ENCODE peak calls at places on chromosome 13, in four cellular contexts. R, H, T and N are unnamed samples.

GRCh38 chr13:20188649-20189553 is 3.8 kb downstream of the GJB2 start:
- DNase-seq in R (peak), H (no peak), T (no peak), N (no peak)

GRCh38 chr13:53310786-53311185 is 282.2 kb downstream of the OLFM4 start:
- DNase-seq in R (no peak), H (no peak), T (no peak), N (no peak)

GRCh38 chr13:24877531-24877930 is 113.6 kb downstream of the RNF17 start:
- DNase-seq in R (no peak), H (no peak), T (no peak), N (no peak)

GRCh38 chr13:103299079-103299478 is 232.9 kb upstream of the SLC10A2 start:
- DNase-seq in R (no peak), H (peak), T (no peak), N (no peak)

GRCh38 chr13:30907167-30907761 is 1.2 kb downstream of the MEDAG start:
- DNase-seq in R (no peak), H (no peak), T (no peak), N (peak)

GRCh38 chr13:35512271-35512920 is 35.9 kb upstream of the MAB21L1 start:
- DNase-seq in R (no peak), H (no peak), T (no peak), N (no peak)

GRCh38 chr13:34970961-34971360 is 28.9 kb downstream of the NBEA start:
- DNase-seq in R (no peak), H (no peak), T (no peak), N (no peak)

GRCh38 chr13:77176350-77176749 is 149.4 kb upstream of the FBXL3 start:
- DNase-seq in R (peak), H (no peak), T (no peak), N (peak)

GRCh38 chr13:46347277-46347676 is 39.8 kb downstream of the RUBCNL start:
- DNase-seq in R (no peak), H (no peak), T (no peak), N (no peak)

GRCh38 chr13:111912453-111912866 is 154.5 kb upstream of the SOX1 start:
- DNase-seq in R (no peak), H (no peak), T (no peak), N (no peak)

GRCh38 chr13:87999791-88000190 is 328.6 kb downstream of the SLITRK5 start:
- DNase-seq in R (no peak), H (no peak), T (no peak), N (no peak)

GRCh38 chr13:114057131-114058050 is 75.0 kb downstream of the RASA3 start:
- DNase-seq in R (peak), H (no peak), T (no peak), N (no peak)

GRCh38 chr13:108787709-108788394 is 158.4 kb downstream of the MYO16 start:
- DNase-seq in R (no peak), H (no peak), T (no peak), N (no peak)

DNA sequence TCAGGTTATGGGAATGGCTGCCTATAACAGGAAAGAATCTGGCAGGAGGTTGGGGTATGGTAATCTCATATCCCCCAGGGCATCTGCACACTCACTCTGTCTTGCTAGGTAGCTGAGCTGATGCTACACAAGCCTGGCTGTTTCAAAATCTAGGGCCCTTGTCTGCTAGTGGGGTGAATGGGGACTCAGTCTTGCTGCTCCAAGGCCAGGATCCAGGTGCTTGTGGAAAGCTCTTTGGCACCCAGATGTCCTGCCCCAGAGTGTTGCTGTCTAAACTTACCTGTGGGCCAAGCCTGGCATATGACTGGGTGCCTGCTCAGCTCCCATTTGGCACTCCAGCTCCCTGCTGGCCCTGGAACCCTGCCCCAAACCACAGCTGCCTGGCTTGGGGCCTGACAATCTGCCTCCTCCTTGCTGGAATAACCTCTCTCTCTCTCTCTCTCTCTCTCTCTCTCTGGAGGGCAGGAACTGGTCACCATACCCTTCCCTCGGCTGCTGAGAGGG is 158.1 kb upstream of the TSC22D1 start:
- DNase-seq in R (no peak), H (no peak), T (no peak), N (no peak)
- TF ChIP-seq KDM1A in R (no peak), H (no peak), T (no peak), N (no peak)

DNA sequence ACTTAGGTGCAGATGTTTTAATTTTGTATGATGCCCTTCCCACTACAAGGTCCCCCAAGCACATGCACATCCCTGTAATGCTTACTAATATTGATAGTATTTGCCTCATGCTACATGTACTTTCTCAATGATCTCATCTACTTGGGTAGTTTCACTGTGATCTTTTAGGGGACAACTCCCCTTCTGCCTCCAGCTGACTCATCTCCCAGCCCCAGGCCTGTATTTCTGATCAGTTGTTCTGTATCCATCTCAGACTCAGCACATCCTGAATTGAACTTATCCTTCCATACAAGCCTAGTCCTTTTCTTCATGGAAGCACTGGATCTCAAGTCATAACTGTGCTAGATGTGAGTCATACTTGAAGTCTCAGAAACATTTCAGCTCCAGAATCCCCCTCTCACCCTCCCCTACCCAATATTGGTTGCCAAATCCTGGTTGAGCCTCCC is 49.4 kb upstream of the INTS6 start:
- DNase-seq in R (no peak), H (no peak), T (peak), N (no peak)
- TF ChIP-seq SP1 in R (no peak), H (no peak), T (no peak), N (no peak)

GRCh38 chr13:64758520-64758919 is 2471.6 kb downstream of the PCDH9 start:
- DNase-seq in R (no peak), H (peak), T (no peak), N (no peak)
- TF ChIP-seq KDM1A in R (no peak), H (no peak), T (no peak), N (no peak)

GRCh38 chr13:98348476-98348875 is 171.4 kb upstream of the RNF113B start:
- DNase-seq in R (no peak), H (no peak), T (no peak), N (no peak)
- TF ChIP-seq SP1 in R (no peak), H (no peak), T (no peak), N (no peak)

GRCh38 chr13:66693656-66694055 is 536.5 kb downstream of the PCDH9 start:
- DNase-seq in R (no peak), H (no peak), T (no peak), N (no peak)
- TF ChIP-seq KDM1A in R (no peak), H (no peak), T (no peak), N (no peak)

GRCh38 chr13:94020833-94021232 is 458.6 kb downstream of the DCT start:
- DNase-seq in R (no peak), H (no peak), T (no peak), N (no peak)
- TF ChIP-seq SP1 in R (no peak), H (no peak), T (no peak), N (no peak)

DNA sequence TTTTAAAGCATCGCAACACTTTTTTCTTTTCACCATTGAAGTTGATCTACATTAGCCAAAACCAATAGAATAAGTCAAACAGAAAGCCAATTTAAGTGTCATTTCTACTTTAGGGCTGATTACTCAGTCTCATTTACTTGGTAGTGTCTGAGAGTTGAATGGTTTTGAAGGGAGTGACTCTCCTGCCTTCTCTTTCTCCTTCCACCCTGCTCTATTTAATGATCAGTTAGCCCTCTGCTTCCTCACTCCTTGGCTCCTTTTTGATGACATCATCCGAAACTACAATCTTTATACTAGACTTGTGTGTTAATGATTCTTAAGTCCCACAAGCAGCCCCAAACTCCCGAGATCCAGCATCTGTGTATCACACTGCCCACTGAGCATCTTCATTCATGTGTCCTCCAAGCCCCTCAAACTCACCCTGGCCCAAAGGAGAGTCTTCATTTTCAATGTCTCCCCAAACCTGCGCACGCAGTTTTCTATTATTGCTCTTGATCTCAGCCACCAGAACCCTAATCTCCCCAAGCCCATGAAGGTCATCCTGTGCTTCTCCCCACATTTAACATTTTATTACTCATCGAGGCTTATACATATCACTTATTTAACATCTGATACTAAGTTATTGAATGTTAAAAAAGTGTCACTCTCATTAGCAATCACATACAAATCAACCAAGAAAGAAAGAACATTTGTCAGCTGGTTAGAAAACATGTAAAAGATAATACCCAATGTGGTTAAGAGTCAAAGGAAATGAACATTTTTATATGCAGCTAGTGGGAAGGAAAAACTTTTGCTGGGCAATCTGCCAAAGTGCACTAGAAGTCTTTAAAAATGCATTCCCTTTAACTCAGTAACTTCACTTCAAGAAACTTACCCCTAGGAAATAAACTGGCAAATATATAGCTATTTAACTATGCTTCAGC is 32.2 kb upstream of the ARGLU1 start:
- DNase-seq in R (no peak), H (no peak), T (no peak), N (no peak)
- TF ChIP-seq KDM1A in R (no peak), H (no peak), T (no peak), N (no peak)

GRCh38 chr13:32426191-32426980 is 1.5 kb downstream of the N4BP2L1 start:
- DNase-seq in R (no peak), H (no peak), T (peak), N (no peak)
- TF ChIP-seq SP1 in R (no peak), H (no peak), T (no peak), N (no peak)

DNA sequence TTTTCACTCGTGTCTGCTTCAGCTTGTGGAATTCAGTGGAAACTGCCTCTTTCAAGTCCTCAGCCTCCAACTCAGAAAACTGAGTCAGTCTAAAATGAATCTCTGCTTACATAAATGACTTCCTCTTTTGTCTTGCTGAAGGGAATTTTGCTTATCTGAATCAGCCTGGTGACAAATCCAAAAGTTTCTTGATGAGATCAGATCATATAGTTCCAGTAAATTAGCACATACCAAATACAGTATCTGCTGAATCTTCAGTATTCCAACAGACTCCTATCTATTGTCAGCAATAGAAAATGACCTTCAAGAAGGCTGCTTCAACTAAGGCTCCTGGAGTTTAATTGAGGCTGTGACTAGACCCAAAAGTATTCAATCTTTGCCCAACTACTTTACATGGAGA is 290.0 kb downstream of the MZT1 start:
- DNase-seq in R (no peak), H (no peak), T (no peak), N (no peak)
- TF ChIP-seq KDM1A in R (no peak), H (no peak), T (no peak), N (no peak)